ENCODE peak calls at places on chromosome 14, in five cellular contexts. P, E, K, D and B are unnamed samples.

GRCh38 chr14:81519200-81519998 is 14.3 kb downstream of the SEL1L start:
- DNase-seq in P (peak; percentile 35), E (no peak), K (no peak), D (peak; percentile 58), B (no peak)

GRCh38 chr14:81400852-81401251 is 728 bp upstream of the STON2 start:
- DNase-seq in P (peak; percentile 19), E (no peak), K (no peak), D (no peak), B (no peak)

GRCh38 chr14:64337901-64338615 is 43.9 kb upstream of the ESR2 start:
- DNase-seq in P (peak; percentile 75), E (peak; percentile 85), K (peak; percentile 75), D (peak; percentile 69), B (no peak)

GRCh38 chr14:70658899-70659298 is 17.2 kb downstream of the TTC9 start:
- DNase-seq in P (no peak), E (no peak), K (no peak), D (no peak), B (no peak)

GRCh38 chr14:34794941-34795340 is 80.2 kb downstream of the BAZ1A start:
- DNase-seq in P (no peak), E (no peak), K (no peak), D (no peak), B (no peak)

GRCh38 chr14:74574706-74575105 is 37.3 kb downstream of the LTBP2 start:
- DNase-seq in P (no peak), E (no peak), K (no peak), D (no peak), B (no peak)

GRCh38 chr14:88628452-88628851 is 65.6 kb downstream of the ZC3H14 start:
- DNase-seq in P (no peak), E (no peak), K (no peak), D (no peak), B (no peak)

GRCh38 chr14:21026251-21026987 is 1.6 kb upstream of the NDRG2 start:
- DNase-seq in P (no peak), E (peak; percentile 55), K (no peak), D (no peak), B (no peak)

GRCh38 chr14:28542040-28542439 is 224.5 kb upstream of the FOXG1 start:
- DNase-seq in P (no peak), E (no peak), K (no peak), D (no peak), B (no peak)

GRCh38 chr14:59870277-59871165 is at the start of gene RTN1:
- DNase-seq in P (peak; percentile 48), E (peak; percentile 90), K (peak; percentile 65), D (peak; percentile 44), B (no peak)

GRCh38 chr14:51520087-51520486 is 131.6 kb upstream of the FRMD6 start:
- DNase-seq in P (no peak), E (no peak), K (no peak), D (peak; percentile 72), B (no peak)

GRCh38 chr14:74956280-74957072 is 1.1 kb upstream of the PGF start:
- DNase-seq in P (no peak), E (no peak), K (no peak), D (no peak), B (no peak)

GRCh38 chr14:75794615-75795038 is 133.6 kb downstream of the TTLL5 start:
- DNase-seq in P (peak; percentile 43), E (no peak), K (no peak), D (peak; percentile 49), B (no peak)

GRCh38 chr14:67820428-67820881 is 876 bp downstream of the RAD51B start:
- DNase-seq in P (peak; percentile 49), E (peak; percentile 54), K (no peak), D (peak; percentile 24), B (no peak)

DNA sequence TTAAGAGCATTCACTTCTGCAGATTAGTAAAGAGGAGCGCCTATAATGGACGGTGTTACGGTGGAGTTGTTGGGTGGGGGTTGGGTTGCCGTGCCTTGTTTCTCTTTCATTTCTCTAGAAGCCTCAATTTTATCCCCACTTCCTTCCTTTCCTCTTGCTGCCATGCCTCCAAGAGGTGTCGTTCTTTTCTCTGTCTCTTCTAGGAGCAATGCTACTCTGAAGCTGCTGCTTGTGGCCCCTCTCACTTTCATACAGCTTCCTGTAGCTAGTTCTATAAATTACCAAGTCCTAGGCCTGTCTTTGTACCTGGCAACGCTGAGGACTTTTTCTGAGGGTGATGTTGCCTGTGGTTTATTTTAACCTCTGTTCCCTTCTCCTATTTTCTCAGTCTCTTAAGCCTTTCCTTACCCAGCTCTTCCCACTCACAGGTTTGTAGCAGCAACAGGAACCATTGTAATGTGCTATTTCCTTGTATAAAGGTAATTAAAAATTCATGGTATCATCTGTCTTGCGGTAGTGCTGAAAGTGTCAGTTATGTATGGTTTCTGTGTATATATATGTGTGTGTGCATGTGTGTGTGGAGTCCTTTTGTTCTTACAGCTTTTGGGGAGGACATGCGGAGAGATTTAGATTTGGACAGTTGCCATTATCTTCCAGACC is 44.0 kb downstream of the DDHD1 start:
- DNase-seq in P (peak; percentile 38), E (no peak), K (no peak), D (peak; percentile 44), B (no peak)
- H3K9ac ChIP-seq in P (peak overlapping the region; percentile 68), E (no peak overlapping the region), K (no peak overlapping the region), D (peak overlapping the region; percentile 61), B (peak overlapping the region; percentile 38)

GRCh38 chr14:102853703-102854396 is 68.6 kb upstream of the AMN start:
- DNase-seq in P (no peak), E (no peak), K (no peak), D (no peak), B (no peak)

GRCh38 chr14:102854397-102854703 is 68.1 kb upstream of the AMN start:
- DNase-seq in P (no peak), E (no peak), K (no peak), D (no peak), B (no peak)

GRCh38 chr14:102848830-102849521 is 71.7 kb downstream of the TRAF3 start:
- DNase-seq in P (no peak), E (no peak), K (no peak), D (no peak), B (no peak)

DNA sequence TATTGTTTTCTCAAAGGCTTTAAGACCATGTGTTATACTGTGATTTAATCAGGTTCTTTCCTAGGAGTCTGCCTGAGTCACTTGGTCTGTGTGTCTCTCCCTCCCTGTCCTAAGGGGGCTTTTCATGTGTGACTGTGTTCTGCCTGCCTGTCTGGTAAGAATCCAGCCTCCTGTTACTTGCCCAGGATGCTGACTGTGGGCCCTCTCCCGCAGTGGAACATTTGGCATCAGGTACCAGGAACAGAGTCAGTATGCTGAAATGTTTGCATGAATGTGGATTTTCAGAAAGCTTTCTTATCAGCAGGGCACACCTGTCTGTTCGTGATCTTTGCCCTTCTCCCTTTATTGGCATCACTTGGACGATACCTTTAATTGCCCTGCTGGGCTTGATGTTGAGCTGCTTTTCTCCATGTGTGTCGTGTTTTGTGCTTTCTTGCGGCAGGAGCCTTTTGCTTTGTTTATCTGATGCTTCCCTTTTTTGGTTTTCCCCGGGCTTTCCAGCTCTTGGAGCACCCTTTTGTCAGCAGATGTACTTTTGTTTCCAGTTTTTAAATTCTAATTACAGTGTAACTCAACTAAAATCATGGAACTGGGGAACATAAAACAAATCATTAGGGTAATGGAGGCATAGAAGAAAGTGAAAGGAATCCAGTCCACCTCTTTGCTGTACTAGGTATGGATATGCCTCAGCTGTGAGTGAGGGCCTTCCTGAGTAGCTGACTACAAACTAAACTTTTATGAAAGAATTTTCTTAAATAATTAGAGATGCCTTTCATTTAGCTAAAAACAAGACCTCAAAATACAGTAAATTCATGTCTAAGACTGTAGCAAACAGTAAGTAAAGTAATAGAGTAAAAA is 72.5 kb downstream of the TRAF3 start:
- DNase-seq in P (peak; percentile 52), E (no peak), K (no peak), D (peak; percentile 71), B (no peak)
- H3K9ac ChIP-seq in P (peak overlapping the region; percentile 52), E (no peak overlapping the region), K (no peak overlapping the region), D (no peak overlapping the region), B (no peak overlapping the region)

GRCh38 chr14:33793711-33794110 is 157.2 kb downstream of the EGLN3 start:
- DNase-seq in P (no peak), E (no peak), K (no peak), D (no peak), B (no peak)
- H3K9ac ChIP-seq in P (peak overlapping the region; percentile 72), E (no peak overlapping the region), K (no peak overlapping the region), D (no peak overlapping the region), B (no peak overlapping the region)

GRCh38 chr14:90484291-90484690 is 87.5 kb downstream of the CALM1 start:
- DNase-seq in P (no peak), E (no peak), K (no peak), D (no peak), B (no peak)

GRCh38 chr14:90489306-90489705 is 92.5 kb downstream of the CALM1 start:
- DNase-seq in P (no peak), E (no peak), K (no peak), D (no peak), B (no peak)

GRCh38 chr14:90487462-90487861 is 90.6 kb downstream of the CALM1 start:
- DNase-seq in P (no peak), E (no peak), K (no peak), D (no peak), B (no peak)

GRCh38 chr14:90488256-90488655 is 91.4 kb downstream of the CALM1 start:
- DNase-seq in P (no peak), E (no peak), K (no peak), D (no peak), B (no peak)

DNA sequence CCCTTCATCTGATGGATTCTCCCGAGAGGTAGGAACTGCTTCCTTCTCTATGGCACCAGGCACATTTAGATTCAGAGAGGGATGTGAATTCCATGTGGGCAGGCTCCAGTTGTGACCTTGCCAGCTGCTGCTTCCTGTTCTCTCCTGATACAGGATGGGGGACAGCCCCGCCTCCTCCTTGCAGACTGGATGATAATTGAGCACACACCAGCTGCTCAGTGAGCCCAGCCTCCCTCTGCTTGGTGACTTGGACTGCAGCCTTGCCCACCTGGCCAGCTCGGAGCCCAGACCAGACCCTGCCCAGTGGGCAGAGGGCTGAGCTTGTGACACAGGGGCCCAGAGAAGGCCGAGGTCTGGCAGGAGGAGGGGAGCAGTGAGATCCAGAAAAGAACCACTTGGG is 90.2 kb downstream of the CALM1 start:
- DNase-seq in P (no peak), E (no peak), K (no peak), D (peak; percentile 79), B (no peak)
- H3K9ac ChIP-seq in P (no peak overlapping the region), E (no peak overlapping the region), K (no peak overlapping the region), D (no peak overlapping the region), B (no peak overlapping the region)

GRCh38 chr14:93970967-93971634 is 5.3 kb downstream of the ASB2 start:
- DNase-seq in P (no peak), E (no peak), K (no peak), D (no peak), B (no peak)
- H3K9ac ChIP-seq in P (peak overlapping the region; percentile 34), E (no peak overlapping the region), K (peak overlapping the region; percentile 27), D (no peak overlapping the region), B (no peak overlapping the region)

GRCh38 chr14:89921896-89922548 is 32.5 kb downstream of the EFCAB11 start:
- DNase-seq in P (peak; percentile 56), E (no peak), K (no peak), D (no peak), B (no peak)
- H3K9ac ChIP-seq in P (no peak overlapping the region), E (no peak overlapping the region), K (no peak overlapping the region), D (no peak overlapping the region), B (no peak overlapping the region)

DNA sequence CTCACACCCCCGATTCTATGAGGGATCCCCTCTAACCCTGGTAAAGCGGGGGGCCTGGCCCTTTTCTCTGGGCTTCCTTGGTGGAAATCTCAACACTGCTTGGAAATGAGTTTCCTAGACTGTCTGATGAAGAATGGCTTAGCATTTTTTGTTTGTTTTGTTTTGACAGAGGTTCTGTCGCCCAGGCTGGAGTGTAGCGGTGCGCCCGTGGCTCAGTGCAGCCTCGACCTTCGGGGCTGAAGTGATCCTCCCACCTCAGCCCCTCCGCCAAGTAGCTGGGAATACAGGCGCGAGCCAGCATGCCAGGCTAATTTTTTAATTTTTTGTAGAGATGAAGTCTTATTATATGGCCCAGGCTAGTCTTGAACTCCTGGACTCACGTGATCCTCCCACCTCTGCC is 30.3 kb downstream of the TC2N start:
- DNase-seq in P (no peak), E (no peak), K (no peak), D (no peak), B (no peak)
- H3K9ac ChIP-seq in P (peak overlapping the region; percentile 36), E (peak overlapping the region; percentile 35), K (no peak overlapping the region), D (no peak overlapping the region), B (no peak overlapping the region)